ENCODE peak calls at places on chromosomes 5 and 9, in eight cellular contexts. One of them, this sample, is unnamed.

GRCh38 chr5:609506-609905 is 2.6 kb upstream of the CEP72 start:
- DNase-seq in EH: no peak
- DNase-seq in activated naive CD8-positive, alpha-beta T cell treated with anti-CD3 and anti-CD28 coated beads for 36 hours: no peak
- DNase-seq in NCI-H187: no peak
- DNase-seq in substantia nigra: no peak
- DNase-seq in GM06990: no peak
- DNase-seq in NAMALWA: no peak
- DNase-seq in AG08396: no peak
- DNase-seq in this sample: no peak

GRCh38 chr9:79809931-79810330 is 238.2 kb downstream of the TLE4 start:
- DNase-seq in AG08396: peak; percentile 40
- DNase-seq in NCI-H187: no peak
- DNase-seq in GM06990: no peak
- DNase-seq in EH: peak; percentile 91
- DNase-seq in substantia nigra: no peak
- DNase-seq in NAMALWA: no peak
- DNase-seq in activated naive CD8-positive, alpha-beta T cell treated with anti-CD3 and anti-CD28 coated beads for 36 hours: no peak
- DNase-seq in this sample: no peak

GRCh38 chr5:83474170-83474796 is 2.7 kb downstream of the VCAN start:
- DNase-seq in NAMALWA: peak; percentile 48
- DNase-seq in activated naive CD8-positive, alpha-beta T cell treated with anti-CD3 and anti-CD28 coated beads for 36 hours: peak; percentile 54
- DNase-seq in AG08396: peak; percentile 85
- DNase-seq in NCI-H187: no peak
- DNase-seq in substantia nigra: peak; percentile 52
- DNase-seq in GM06990: peak; percentile 82
- DNase-seq in EH: peak; percentile 89
- DNase-seq in this sample: peak; percentile 47

GRCh38 chr5:176436641-176437040 is 11.5 kb upstream of the FAF2 start:
- DNase-seq in NCI-H187: no peak
- DNase-seq in NAMALWA: peak; percentile 35
- DNase-seq in AG08396: peak; percentile 65
- DNase-seq in activated naive CD8-positive, alpha-beta T cell treated with anti-CD3 and anti-CD28 coated beads for 36 hours: no peak
- DNase-seq in substantia nigra: no peak
- DNase-seq in GM06990: no peak
- DNase-seq in EH: peak; percentile 68
- DNase-seq in this sample: no peak

GRCh38 chr9:75133396-75133795 is 45.1 kb downstream of the OSTF1 start:
- DNase-seq in NAMALWA: no peak
- DNase-seq in NCI-H187: no peak
- DNase-seq in GM06990: no peak
- DNase-seq in substantia nigra: no peak
- DNase-seq in AG08396: no peak
- DNase-seq in EH: no peak
- DNase-seq in activated naive CD8-positive, alpha-beta T cell treated with anti-CD3 and anti-CD28 coated beads for 36 hours: no peak
- DNase-seq in this sample: no peak

GRCh38 chr5:30879887-30880286 is 313.6 kb upstream of the CDH6 start:
- DNase-seq in activated naive CD8-positive, alpha-beta T cell treated with anti-CD3 and anti-CD28 coated beads for 36 hours: no peak
- DNase-seq in GM06990: no peak
- DNase-seq in EH: no peak
- DNase-seq in substantia nigra: no peak
- DNase-seq in NCI-H187: no peak
- DNase-seq in AG08396: no peak
- DNase-seq in NAMALWA: no peak
- DNase-seq in this sample: no peak

GRCh38 chr9:99057665-99058625 is 47.0 kb upstream of the TGFBR1 start:
- DNase-seq in NCI-H187: no peak
- DNase-seq in activated naive CD8-positive, alpha-beta T cell treated with anti-CD3 and anti-CD28 coated beads for 36 hours: peak; percentile 77
- DNase-seq in AG08396: peak; percentile 36
- DNase-seq in GM06990: peak; percentile 51
- DNase-seq in substantia nigra: no peak
- DNase-seq in EH: peak; percentile 92
- DNase-seq in NAMALWA: peak; percentile 61
- DNase-seq in this sample: no peak

GRCh38 chr9:99162759-99163364 is 57.9 kb downstream of the TGFBR1 start:
- DNase-seq in NAMALWA: peak; percentile 73
- DNase-seq in GM06990: no peak
- DNase-seq in EH: peak; percentile 49
- DNase-seq in NCI-H187: no peak
- DNase-seq in AG08396: peak; percentile 23
- DNase-seq in activated naive CD8-positive, alpha-beta T cell treated with anti-CD3 and anti-CD28 coated beads for 36 hours: no peak
- DNase-seq in substantia nigra: no peak
- DNase-seq in this sample: peak; percentile 46

GRCh38 chr5:102927007-102927406 is 171.9 kb downstream of the PAM start:
- DNase-seq in GM06990: no peak
- DNase-seq in NCI-H187: no peak
- DNase-seq in NAMALWA: no peak
- DNase-seq in EH: no peak
- DNase-seq in activated naive CD8-positive, alpha-beta T cell treated with anti-CD3 and anti-CD28 coated beads for 36 hours: no peak
- DNase-seq in AG08396: no peak
- DNase-seq in substantia nigra: no peak
- DNase-seq in this sample: no peak

GRCh38 chr5:176319827-176320554 is 41.6 kb downstream of the KIAA1191 start:
- DNase-seq in activated naive CD8-positive, alpha-beta T cell treated with anti-CD3 and anti-CD28 coated beads for 36 hours: no peak
- DNase-seq in NAMALWA: peak; percentile 32
- DNase-seq in AG08396: no peak
- DNase-seq in GM06990: no peak
- DNase-seq in substantia nigra: no peak
- DNase-seq in NCI-H187: no peak
- DNase-seq in EH: peak; percentile 8
- DNase-seq in this sample: no peak

GRCh38 chr9:7402704-7403389 is 396.7 kb downstream of the DMAC1 start:
- DNase-seq in AG08396: no peak
- DNase-seq in substantia nigra: no peak
- DNase-seq in NAMALWA: no peak
- DNase-seq in activated naive CD8-positive, alpha-beta T cell treated with anti-CD3 and anti-CD28 coated beads for 36 hours: no peak
- DNase-seq in GM06990: no peak
- DNase-seq in NCI-H187: no peak
- DNase-seq in EH: peak; percentile 35
- DNase-seq in this sample: no peak

GRCh38 chr5:172417983-172418630 is 36.2 kb downstream of the SH3PXD2B start:
- DNase-seq in NAMALWA: no peak
- DNase-seq in GM06990: no peak
- DNase-seq in EH: peak; percentile 97
- DNase-seq in substantia nigra: peak; percentile 49
- DNase-seq in activated naive CD8-positive, alpha-beta T cell treated with anti-CD3 and anti-CD28 coated beads for 36 hours: no peak
- DNase-seq in AG08396: peak; percentile 88
- DNase-seq in NCI-H187: no peak
- DNase-seq in this sample: peak; percentile 5